ENCODE peak calls at places on chromosomes 13 and 19, in five cellular contexts. D is PC-3, X is fibroblast of villous mesenchyme, A is left ventricle myocardium inferior, I is cardiac fibroblast. J is an unnamed sample.

GRCh38 chr19:19817357-19817756 is 4.2 kb downstream of the ZNF506 start:
- DNase-seq in X (no peak), A (no peak), D (no peak), I (no peak), J (no peak)

GRCh38 chr13:99505814-99506269 is 4.6 kb downstream of the TM9SF2 start:
- DNase-seq in I (peak), A (no peak), X (peak), D (peak), J (peak)

GRCh38 chr19:43290568-43291359 is 21.4 kb upstream of the PSG9 start:
- DNase-seq in X (peak), D (no peak), I (peak), A (no peak), J (peak)

GRCh38 chr19:44055870-44056269 is 4.0 kb downstream of the ZNF223 start:
- DNase-seq in X (no peak), I (no peak), D (no peak), A (no peak), J (no peak)

GRCh38 chr13:59658736-59659330 is 504.9 kb downstream of the DIAPH3 start:
- DNase-seq in I (no peak), D (no peak), X (no peak), A (no peak), J (no peak)

GRCh38 chr13:98543380-98544104 is 33.4 kb downstream of the STK24 start:
- DNase-seq in X (no peak), D (no peak), A (no peak), I (no peak), J (no peak)

GRCh38 chr19:5170329-5170745 is 170.3 kb downstream of the PTPRS start:
- DNase-seq in I (no peak), X (no peak), D (no peak), A (no peak), J (no peak)

GRCh38 chr19:16372065-16372915 is 47.7 kb downstream of the KLF2 start:
- DNase-seq in D (no peak), X (no peak), A (peak), I (no peak), J (no peak)

DNA sequence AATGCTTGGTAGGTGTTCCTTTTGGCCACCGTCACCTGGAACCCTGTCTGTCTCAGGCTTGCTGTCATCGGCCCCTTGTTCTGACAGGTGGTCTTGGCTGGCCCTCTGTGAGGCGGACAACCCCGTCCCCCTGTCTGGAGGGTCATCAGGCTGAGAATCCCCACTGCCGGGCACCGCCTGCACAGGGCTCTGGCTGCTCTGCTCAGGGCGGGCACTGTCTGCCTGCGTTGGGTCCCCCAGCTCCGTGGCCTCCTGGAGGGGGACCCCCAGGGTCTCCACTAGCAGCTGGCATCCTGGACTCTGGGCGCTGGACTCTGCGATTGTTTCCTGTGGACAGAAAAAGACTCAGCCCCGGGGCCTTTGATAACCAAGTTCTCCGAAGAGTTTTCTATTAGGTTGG is 13.2 kb downstream of the NANOS3 start:
- DNase-seq in D (no peak), A (no peak), X (no peak), I (no peak), J (no peak)
- H3K4me3 ChIP-seq in D (no peak), A (no peak), X (no peak), I (no peak), J (no peak)

DNA sequence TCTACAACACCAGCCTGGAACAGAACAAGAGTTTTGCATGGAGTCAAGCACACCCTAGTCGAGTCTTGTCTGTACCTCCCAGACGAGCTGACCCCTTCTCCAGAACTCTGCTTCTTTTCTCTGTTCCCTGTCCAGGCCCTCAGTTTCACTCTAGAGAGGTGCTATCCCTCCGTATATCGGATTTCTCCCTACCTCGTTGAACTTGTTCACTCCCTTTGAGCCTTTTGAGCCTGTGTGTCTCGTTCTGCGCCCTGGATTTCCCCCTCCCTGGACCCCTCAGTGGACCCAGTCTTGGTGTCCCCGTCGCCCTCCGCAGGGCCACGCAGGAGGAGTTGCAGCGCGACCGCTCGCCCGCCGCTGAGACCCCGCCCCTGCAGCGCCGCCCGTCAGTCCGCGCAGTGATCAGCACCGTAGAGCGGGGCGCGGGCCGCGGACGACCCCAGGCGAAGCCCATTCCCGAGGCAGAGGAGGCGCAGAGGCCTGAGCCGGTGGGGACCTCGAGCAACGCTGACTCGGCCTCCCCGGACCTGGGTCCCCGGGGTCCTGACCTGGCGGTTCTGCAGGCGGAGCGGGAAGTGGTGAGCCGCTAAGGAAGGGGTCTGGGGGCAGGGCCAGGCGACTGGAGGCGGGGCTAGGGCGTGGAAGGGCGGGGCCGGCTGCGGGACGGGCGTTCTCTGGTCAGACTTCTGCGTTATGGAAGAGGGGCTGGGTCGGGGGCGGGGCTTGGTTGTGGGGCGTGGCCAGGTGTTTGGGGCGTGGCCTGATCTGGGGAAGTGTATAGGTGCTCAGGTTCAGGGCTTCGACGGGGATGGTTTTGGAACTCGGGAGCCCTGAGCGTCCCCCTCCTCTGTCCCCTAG is 5.5 kb downstream of the EPS8L1 start:
- DNase-seq in X (peak), D (no peak), I (peak), A (peak), J (peak)
- H3K4me3 ChIP-seq in X (peak), D (no peak), I (peak), A (peak), J (peak)

GRCh38 chr19:7681336-7682174 is 922 bp downstream of the TRAPPC5 start:
- DNase-seq in D (peak), A (peak), X (peak), I (peak), J (peak)

GRCh38 chr19:7680606-7681335 is at the start of gene TRAPPC5:
- DNase-seq in A (peak), D (peak), X (peak), I (peak), J (peak)

GRCh38 chr19:7679771-7680605 is 645 bp upstream of the TRAPPC5 start:
- DNase-seq in I (no peak), X (no peak), D (no peak), A (no peak), J (no peak)

GRCh38 chr19:7679017-7679720 is 1.5 kb upstream of the TRAPPC5 start:
- DNase-seq in A (no peak), X (no peak), I (no peak), D (peak), J (no peak)

GRCh38 chr19:7682175-7682855 is 1.7 kb downstream of the TRAPPC5 start:
- DNase-seq in X (no peak), A (no peak), I (no peak), D (no peak), J (no peak)
- H3K4me3 ChIP-seq in X (peak), A (peak), I (peak), D (peak), J (peak)

GRCh38 chr19:15195381-15195964 is 5.3 kb downstream of the NOTCH3 start:
- DNase-seq in I (peak), A (peak), D (peak), X (peak), J (peak)
- H3K4me3 ChIP-seq in I (peak), A (peak), D (peak), X (peak), J (peak)

GRCh38 chr19:1768248-1768647 is 14.9 kb downstream of the ONECUT3 start:
- DNase-seq in I (no peak), X (peak), A (no peak), D (no peak), J (no peak)

GRCh38 chr19:1765904-1766799 is 12.8 kb downstream of the ONECUT3 start:
- DNase-seq in A (no peak), D (no peak), X (no peak), I (no peak), J (no peak)

GRCh38 chr19:1768918-1769644 is 15.8 kb downstream of the ONECUT3 start:
- DNase-seq in A (no peak), D (no peak), X (no peak), I (no peak), J (no peak)

GRCh38 chr19:1766800-1767352 is 13.6 kb downstream of the ONECUT3 start:
- DNase-seq in X (no peak), D (no peak), I (no peak), A (no peak), J (no peak)

GRCh38 chr19:1767464-1767933 is 14.2 kb downstream of the ONECUT3 start:
- DNase-seq in X (peak), I (peak), A (peak), D (peak), J (no peak)
- H3K4me3 ChIP-seq in X (no peak), I (no peak), A (no peak), D (no peak), J (no peak)

GRCh38 chr13:30355839-30356238 is 48.5 kb upstream of the KATNAL1 start:
- DNase-seq in I (no peak), D (no peak), A (no peak), X (no peak), J (no peak)

GRCh38 chr13:30355405-30355741 is 48.0 kb upstream of the KATNAL1 start:
- DNase-seq in X (no peak), A (no peak), D (no peak), I (no peak), J (no peak)

GRCh38 chr13:30353060-30353459 is 45.7 kb upstream of the KATNAL1 start:
- DNase-seq in D (no peak), I (no peak), X (no peak), A (no peak), J (no peak)

GRCh38 chr13:30353601-30354000 is 46.2 kb upstream of the KATNAL1 start:
- DNase-seq in A (no peak), I (no peak), D (no peak), X (no peak), J (no peak)

GRCh38 chr13:30354481-30355404 is 47.4 kb upstream of the KATNAL1 start:
- DNase-seq in A (no peak), D (no peak), X (no peak), I (no peak), J (no peak)
- H3K4me3 ChIP-seq in A (no peak), D (no peak), X (no peak), I (no peak), J (no peak)

GRCh38 chr19:47470447-47471195 is 1.1 kb downstream of the SLC8A2 start:
- DNase-seq in X (no peak), I (no peak), D (no peak), A (no peak), J (no peak)
- H3K4me3 ChIP-seq in X (no peak), I (no peak), D (no peak), A (no peak), J (no peak)

J was measured in choroid plexus epithelial cell.